ENCODE peak calls at places on chromosomes 12 and 14, in nine cellular contexts. One of them, this sample, is unnamed.

GRCh38 chr14:38867561-38868150 is 235.4 kb downstream of the SEC23A start:
- DNase-seq in CD8-positive, alpha-beta T cell: peak; percentile 31
- DNase-seq in heart left ventricle: peak; percentile 67
- DNase-seq in left ventricle myocardium inferior: peak; percentile 41
- DNase-seq in cardiac fibroblast: peak; percentile 89
- DNase-seq in Peyer's patch: peak; percentile 45
- DNase-seq in choroid plexus epithelial cell: peak; percentile 92
- DNase-seq in testis: peak; percentile 88
- DNase-seq in neuronal stem cell: peak; percentile 84
- DNase-seq in this sample: peak; percentile 68

GRCh38 chr12:46402451-46402850 is 29.9 kb upstream of the SLC38A2 start:
- DNase-seq in CD8-positive, alpha-beta T cell: no peak
- DNase-seq in heart left ventricle: no peak
- DNase-seq in left ventricle myocardium inferior: no peak
- DNase-seq in cardiac fibroblast: peak; percentile 94
- DNase-seq in Peyer's patch: no peak
- DNase-seq in choroid plexus epithelial cell: peak; percentile 48
- DNase-seq in testis: no peak
- DNase-seq in neuronal stem cell: no peak
- DNase-seq in this sample: no peak

GRCh38 chr12:44626883-44627282 is 249.2 kb downstream of the NELL2 start:
- DNase-seq in CD8-positive, alpha-beta T cell: no peak
- DNase-seq in heart left ventricle: no peak
- DNase-seq in left ventricle myocardium inferior: no peak
- DNase-seq in cardiac fibroblast: no peak
- DNase-seq in Peyer's patch: no peak
- DNase-seq in choroid plexus epithelial cell: no peak
- DNase-seq in testis: no peak
- DNase-seq in neuronal stem cell: no peak
- DNase-seq in this sample: no peak

GRCh38 chr12:2959508-2960431 is 573 bp downstream of the TEAD4 start:
- DNase-seq in CD8-positive, alpha-beta T cell: no peak
- DNase-seq in heart left ventricle: peak; percentile 86
- DNase-seq in left ventricle myocardium inferior: peak; percentile 34
- DNase-seq in cardiac fibroblast: peak; percentile 69
- DNase-seq in Peyer's patch: no peak
- DNase-seq in choroid plexus epithelial cell: peak; percentile 48
- DNase-seq in testis: peak; percentile 32
- DNase-seq in neuronal stem cell: peak; percentile 48
- DNase-seq in this sample: peak; percentile 85

GRCh38 chr14:81831128-81831815 is 297.6 kb upstream of the SEL1L start:
- DNase-seq in CD8-positive, alpha-beta T cell: no peak
- DNase-seq in heart left ventricle: peak; percentile 73
- DNase-seq in left ventricle myocardium inferior: peak; percentile 59
- DNase-seq in cardiac fibroblast: peak; percentile 46
- DNase-seq in Peyer's patch: no peak
- DNase-seq in choroid plexus epithelial cell: no peak
- DNase-seq in testis: no peak
- DNase-seq in neuronal stem cell: no peak
- DNase-seq in this sample: no peak

GRCh38 chr12:22287776-22288621 is 46.5 kb downstream of the ST8SIA1 start:
- DNase-seq in CD8-positive, alpha-beta T cell: no peak
- DNase-seq in heart left ventricle: no peak
- DNase-seq in left ventricle myocardium inferior: no peak
- DNase-seq in cardiac fibroblast: peak; percentile 57
- DNase-seq in Peyer's patch: no peak
- DNase-seq in choroid plexus epithelial cell: peak; percentile 46
- DNase-seq in testis: no peak
- DNase-seq in neuronal stem cell: no peak
- DNase-seq in this sample: no peak

GRCh38 chr12:574475-575128 is 88.6 kb downstream of the NINJ2 start:
- DNase-seq in CD8-positive, alpha-beta T cell: no peak
- DNase-seq in heart left ventricle: no peak
- DNase-seq in left ventricle myocardium inferior: no peak
- DNase-seq in cardiac fibroblast: no peak
- DNase-seq in Peyer's patch: no peak
- DNase-seq in choroid plexus epithelial cell: no peak
- DNase-seq in testis: no peak
- DNase-seq in neuronal stem cell: no peak
- DNase-seq in this sample: no peak

GRCh38 chr12:95182868-95183415 is 34.3 kb downstream of the FGD6 start:
- DNase-seq in CD8-positive, alpha-beta T cell: no peak
- DNase-seq in heart left ventricle: no peak
- DNase-seq in left ventricle myocardium inferior: no peak
- DNase-seq in cardiac fibroblast: peak; percentile 62
- DNase-seq in Peyer's patch: no peak
- DNase-seq in choroid plexus epithelial cell: peak; percentile 83
- DNase-seq in testis: no peak
- DNase-seq in neuronal stem cell: no peak
- DNase-seq in this sample: peak; percentile 65

GRCh38 chr14:63682727-63683593 is 41.3 kb upstream of the WDR89 start:
- DNase-seq in CD8-positive, alpha-beta T cell: no peak
- DNase-seq in heart left ventricle: no peak
- DNase-seq in left ventricle myocardium inferior: no peak
- DNase-seq in cardiac fibroblast: no peak
- DNase-seq in Peyer's patch: no peak
- DNase-seq in choroid plexus epithelial cell: no peak
- DNase-seq in testis: no peak
- DNase-seq in neuronal stem cell: no peak
- DNase-seq in this sample: no peak

GRCh38 chr12:46900734-46901463 is 75.1 kb upstream of the SLC38A4 start:
- DNase-seq in CD8-positive, alpha-beta T cell: no peak
- DNase-seq in heart left ventricle: no peak
- DNase-seq in left ventricle myocardium inferior: no peak
- DNase-seq in cardiac fibroblast: no peak
- DNase-seq in Peyer's patch: no peak
- DNase-seq in choroid plexus epithelial cell: no peak
- DNase-seq in testis: no peak
- DNase-seq in neuronal stem cell: no peak
- DNase-seq in this sample: no peak

GRCh38 chr12:78442454-78442801 is 422.1 kb upstream of the SYT1 start:
- DNase-seq in CD8-positive, alpha-beta T cell: no peak
- DNase-seq in heart left ventricle: no peak
- DNase-seq in left ventricle myocardium inferior: no peak
- DNase-seq in cardiac fibroblast: peak; percentile 20
- DNase-seq in Peyer's patch: no peak
- DNase-seq in choroid plexus epithelial cell: peak; percentile 76
- DNase-seq in testis: no peak
- DNase-seq in neuronal stem cell: no peak
- DNase-seq in this sample: no peak

GRCh38 chr12:57107456-57107855 is 3.7 kb downstream of the STAT6 start:
- DNase-seq in CD8-positive, alpha-beta T cell: no peak
- DNase-seq in heart left ventricle: no peak
- DNase-seq in left ventricle myocardium inferior: no peak
- DNase-seq in cardiac fibroblast: peak; percentile 49
- DNase-seq in Peyer's patch: no peak
- DNase-seq in choroid plexus epithelial cell: no peak
- DNase-seq in testis: no peak
- DNase-seq in neuronal stem cell: no peak
- DNase-seq in this sample: no peak

GRCh38 chr14:60641722-60642269 is 7.5 kb downstream of the SIX1 start:
- DNase-seq in CD8-positive, alpha-beta T cell: no peak
- DNase-seq in heart left ventricle: no peak
- DNase-seq in left ventricle myocardium inferior: no peak
- DNase-seq in cardiac fibroblast: no peak
- DNase-seq in Peyer's patch: no peak
- DNase-seq in choroid plexus epithelial cell: no peak
- DNase-seq in testis: no peak
- DNase-seq in neuronal stem cell: no peak
- DNase-seq in this sample: no peak

GRCh38 chr12:46265734-46266133 is 3.1 kb downstream of the SLC38A1 start:
- DNase-seq in CD8-positive, alpha-beta T cell: no peak
- DNase-seq in heart left ventricle: no peak
- DNase-seq in left ventricle myocardium inferior: no peak
- DNase-seq in cardiac fibroblast: no peak
- DNase-seq in Peyer's patch: no peak
- DNase-seq in choroid plexus epithelial cell: no peak
- DNase-seq in testis: no peak
- DNase-seq in neuronal stem cell: no peak
- DNase-seq in this sample: no peak

GRCh38 chr12:31900271-31900670 is 58.9 kb upstream of the RESF1 start:
- DNase-seq in CD8-positive, alpha-beta T cell: no peak
- DNase-seq in heart left ventricle: no peak
- DNase-seq in left ventricle myocardium inferior: no peak
- DNase-seq in cardiac fibroblast: no peak
- DNase-seq in Peyer's patch: no peak
- DNase-seq in choroid plexus epithelial cell: peak; percentile 53
- DNase-seq in testis: no peak
- DNase-seq in neuronal stem cell: no peak
- DNase-seq in this sample: no peak

GRCh38 chr14:73743431-73743931 is 29.3 kb upstream of the PNMA1 start:
- DNase-seq in CD8-positive, alpha-beta T cell: no peak
- DNase-seq in heart left ventricle: peak; percentile 72
- DNase-seq in left ventricle myocardium inferior: peak; percentile 56
- DNase-seq in cardiac fibroblast: no peak
- DNase-seq in Peyer's patch: peak; percentile 85
- DNase-seq in choroid plexus epithelial cell: no peak
- DNase-seq in testis: no peak
- DNase-seq in neuronal stem cell: no peak
- DNase-seq in this sample: no peak

GRCh38 chr12:101229841-101230241 is 19.8 kb upstream of the SLC5A8 start:
- DNase-seq in CD8-positive, alpha-beta T cell: no peak
- DNase-seq in heart left ventricle: no peak
- DNase-seq in left ventricle myocardium inferior: no peak
- DNase-seq in cardiac fibroblast: no peak
- DNase-seq in Peyer's patch: no peak
- DNase-seq in choroid plexus epithelial cell: no peak
- DNase-seq in testis: no peak
- DNase-seq in neuronal stem cell: no peak
- DNase-seq in this sample: no peak

GRCh38 chr12:101235686-101236085 is 25.6 kb upstream of the SLC5A8 start:
- DNase-seq in CD8-positive, alpha-beta T cell: no peak
- DNase-seq in heart left ventricle: no peak
- DNase-seq in left ventricle myocardium inferior: no peak
- DNase-seq in cardiac fibroblast: no peak
- DNase-seq in Peyer's patch: no peak
- DNase-seq in choroid plexus epithelial cell: no peak
- DNase-seq in testis: no peak
- DNase-seq in neuronal stem cell: no peak
- DNase-seq in this sample: no peak

GRCh38 chr12:101231626-101232025 is 21.6 kb upstream of the SLC5A8 start:
- DNase-seq in CD8-positive, alpha-beta T cell: no peak
- DNase-seq in heart left ventricle: no peak
- DNase-seq in left ventricle myocardium inferior: no peak
- DNase-seq in cardiac fibroblast: no peak
- DNase-seq in Peyer's patch: no peak
- DNase-seq in choroid plexus epithelial cell: no peak
- DNase-seq in testis: no peak
- DNase-seq in neuronal stem cell: no peak
- DNase-seq in this sample: no peak

GRCh38 chr12:101230547-101230946 is 20.5 kb upstream of the SLC5A8 start:
- DNase-seq in CD8-positive, alpha-beta T cell: no peak
- DNase-seq in heart left ventricle: no peak
- DNase-seq in left ventricle myocardium inferior: no peak
- DNase-seq in cardiac fibroblast: peak; percentile 8
- DNase-seq in Peyer's patch: no peak
- DNase-seq in choroid plexus epithelial cell: peak; percentile 64
- DNase-seq in testis: no peak
- DNase-seq in neuronal stem cell: no peak
- DNase-seq in this sample: peak; percentile 2
- H3K4me3 ChIP-seq in CD8-positive, alpha-beta T cell: no peak overlapping the region
- H3K4me3 ChIP-seq in heart left ventricle: no peak overlapping the region
- H3K4me3 ChIP-seq in left ventricle myocardium inferior: no peak overlapping the region
- H3K4me3 ChIP-seq in cardiac fibroblast: no peak overlapping the region
- H3K4me3 ChIP-seq in Peyer's patch: no peak overlapping the region
- H3K4me3 ChIP-seq in choroid plexus epithelial cell: no peak overlapping the region
- H3K4me3 ChIP-seq in testis: no peak overlapping the region
- H3K4me3 ChIP-seq in neuronal stem cell: no peak overlapping the region
- H3K4me3 ChIP-seq in this sample: no peak overlapping the region

GRCh38 chr14:61670576-61670975 is 24.7 kb upstream of the HIF1A start:
- DNase-seq in CD8-positive, alpha-beta T cell: no peak
- DNase-seq in heart left ventricle: no peak
- DNase-seq in left ventricle myocardium inferior: no peak
- DNase-seq in cardiac fibroblast: no peak
- DNase-seq in Peyer's patch: no peak
- DNase-seq in choroid plexus epithelial cell: no peak
- DNase-seq in testis: no peak
- DNase-seq in neuronal stem cell: no peak
- DNase-seq in this sample: no peak
- H3K4me3 ChIP-seq in CD8-positive, alpha-beta T cell: no peak overlapping the region
- H3K4me3 ChIP-seq in heart left ventricle: no peak overlapping the region
- H3K4me3 ChIP-seq in left ventricle myocardium inferior: no peak overlapping the region
- H3K4me3 ChIP-seq in cardiac fibroblast: no peak overlapping the region
- H3K4me3 ChIP-seq in Peyer's patch: no peak overlapping the region
- H3K4me3 ChIP-seq in choroid plexus epithelial cell: no peak overlapping the region
- H3K4me3 ChIP-seq in testis: no peak overlapping the region
- H3K4me3 ChIP-seq in neuronal stem cell: no peak overlapping the region
- H3K4me3 ChIP-seq in this sample: no peak overlapping the region

DNA sequence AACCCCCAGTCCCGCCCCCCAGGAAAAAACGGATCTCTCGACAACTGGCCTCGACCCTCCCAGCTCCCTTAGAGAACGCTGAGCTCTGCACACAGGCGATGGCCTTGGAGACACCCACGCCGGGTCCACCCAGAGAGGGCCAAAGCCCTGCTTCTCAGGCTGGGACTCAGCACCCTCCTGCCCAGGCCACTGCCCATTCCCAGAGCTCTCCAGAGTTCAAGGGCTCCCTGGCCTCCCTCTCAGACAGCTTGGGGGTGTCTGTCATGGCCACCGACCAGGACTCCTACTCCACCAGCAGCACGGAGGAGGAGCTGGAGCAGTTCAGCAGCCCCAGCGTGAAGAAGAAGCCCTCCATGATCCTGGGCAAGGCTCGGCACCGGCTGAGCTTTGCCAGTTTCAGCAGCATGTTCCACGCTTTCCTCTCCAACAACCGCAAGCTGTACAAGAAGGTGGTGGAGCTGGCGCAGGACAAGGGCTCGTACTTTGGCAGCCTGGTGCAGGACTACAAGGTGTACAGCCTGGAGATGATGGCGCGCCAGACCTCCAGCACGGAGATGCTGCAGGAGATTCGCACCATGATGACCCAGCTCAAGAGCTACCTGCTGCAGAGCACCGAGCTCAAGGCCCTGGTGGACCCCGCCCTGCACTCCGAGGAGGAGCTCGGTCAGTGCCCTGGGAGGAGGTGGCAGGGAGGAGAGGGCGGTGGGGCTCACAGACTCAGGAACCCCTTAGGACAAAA is 95.8 kb downstream of the LGMN start:
- DNase-seq in CD8-positive, alpha-beta T cell: no peak
- DNase-seq in heart left ventricle: no peak
- DNase-seq in left ventricle myocardium inferior: peak; percentile 31
- DNase-seq in cardiac fibroblast: no peak
- DNase-seq in Peyer's patch: no peak
- DNase-seq in choroid plexus epithelial cell: no peak
- DNase-seq in testis: no peak
- DNase-seq in neuronal stem cell: no peak
- DNase-seq in this sample: no peak
- H3K4me3 ChIP-seq in CD8-positive, alpha-beta T cell: peak overlapping the region; percentile 91
- H3K4me3 ChIP-seq in heart left ventricle: peak overlapping the region; percentile 32
- H3K4me3 ChIP-seq in left ventricle myocardium inferior: peak overlapping the region; percentile 45
- H3K4me3 ChIP-seq in cardiac fibroblast: no peak overlapping the region
- H3K4me3 ChIP-seq in Peyer's patch: peak overlapping the region; percentile 18
- H3K4me3 ChIP-seq in choroid plexus epithelial cell: no peak overlapping the region
- H3K4me3 ChIP-seq in testis: peak overlapping the region; percentile 45
- H3K4me3 ChIP-seq in neuronal stem cell: no peak overlapping the region
- H3K4me3 ChIP-seq in this sample: no peak overlapping the region

DNA sequence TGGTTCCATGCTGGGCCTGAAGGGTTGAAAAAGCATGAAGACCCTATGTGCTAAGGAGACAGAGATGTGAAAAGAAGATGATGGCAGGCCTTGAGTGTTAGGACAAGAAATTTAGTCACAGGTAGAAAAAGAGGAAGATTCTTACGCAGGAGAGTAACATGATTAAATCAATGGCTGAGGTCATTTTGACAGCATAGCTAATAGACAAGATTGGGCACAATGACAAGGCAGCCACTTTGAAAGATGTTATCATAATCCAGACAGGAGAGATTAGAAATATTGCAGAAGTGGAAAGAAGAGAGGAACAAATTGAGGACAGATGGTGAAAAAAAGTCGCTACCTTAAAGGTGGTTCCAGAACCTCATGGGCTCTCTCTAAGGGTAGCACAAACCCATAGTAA is 228.8 kb upstream of the DDHD1 start:
- DNase-seq in CD8-positive, alpha-beta T cell: no peak
- DNase-seq in heart left ventricle: no peak
- DNase-seq in left ventricle myocardium inferior: no peak
- DNase-seq in cardiac fibroblast: no peak
- DNase-seq in Peyer's patch: no peak
- DNase-seq in choroid plexus epithelial cell: no peak
- DNase-seq in testis: no peak
- DNase-seq in neuronal stem cell: no peak
- DNase-seq in this sample: no peak
- H3K4me3 ChIP-seq in CD8-positive, alpha-beta T cell: no peak overlapping the region
- H3K4me3 ChIP-seq in heart left ventricle: no peak overlapping the region
- H3K4me3 ChIP-seq in left ventricle myocardium inferior: no peak overlapping the region
- H3K4me3 ChIP-seq in cardiac fibroblast: no peak overlapping the region
- H3K4me3 ChIP-seq in Peyer's patch: no peak overlapping the region
- H3K4me3 ChIP-seq in choroid plexus epithelial cell: no peak overlapping the region
- H3K4me3 ChIP-seq in testis: no peak overlapping the region
- H3K4me3 ChIP-seq in neuronal stem cell: no peak overlapping the region
- H3K4me3 ChIP-seq in this sample: no peak overlapping the region

This sample was measured in SJSA1.